ENCODE peak calls at places on chromosome 4, in four cellular contexts. H is IMR-90, C is A549, P is GM12878. R is an unnamed sample.

GRCh38 chr4:26746742-26747351 is 113.8 kb upstream of the STIM2 start:
- DNase-seq in P (peak; percentile 55), C (no peak), H (no peak), R (no peak)

GRCh38 chr4:107640157-107640556 is 79.9 kb downstream of the PAPSS1 start:
- DNase-seq in C (no peak), H (no peak), P (no peak), R (no peak)

GRCh38 chr4:6245246-6246169 is 24.1 kb upstream of the WFS1 start:
- DNase-seq in P (no peak), C (no peak), H (no peak), R (peak; percentile 79)

GRCh38 chr4:180967936-180968335 is 1275.3 kb upstream of the TENM3 start:
- DNase-seq in C (no peak), H (no peak), P (no peak), R (no peak)

GRCh38 chr4:26459054-26459755 is 31.1 kb downstream of the CCKAR start:
- DNase-seq in C (peak; percentile 59), P (peak; percentile 26), H (peak; percentile 86), R (peak; percentile 56)

GRCh38 chr4:113349400-113349799 is 299.9 kb downstream of the ANK2 start:
- DNase-seq in P (no peak), C (no peak), H (no peak), R (no peak)

GRCh38 chr4:42627887-42628646 is 28.8 kb downstream of the ATP8A1 start:
- DNase-seq in H (no peak), P (peak; percentile 97), C (peak; percentile 0), R (no peak)

GRCh38 chr4:123889376-123889945 is 492.9 kb downstream of the SPRY1 start:
- DNase-seq in P (no peak), C (no peak), H (no peak), R (peak; percentile 21)

GRCh38 chr4:142416711-142417275 is 429.3 kb downstream of the INPP4B start:
- DNase-seq in H (peak; percentile 42), C (no peak), P (no peak), R (no peak)

GRCh38 chr4:58776627-58777026 is 1666.4 kb upstream of the IGFBP7 start:
- DNase-seq in H (peak; percentile 90), C (peak; percentile 60), P (no peak), R (no peak)

GRCh38 chr4:7326693-7327340 is 107.9 kb downstream of the PSAPL1 start:
- DNase-seq in C (no peak), P (no peak), H (no peak), R (peak; percentile 57)

GRCh38 chr4:128386761-128387599 is 99.4 kb upstream of the PGRMC2 start:
- DNase-seq in C (peak; percentile 90), P (no peak), H (peak; percentile 97), R (peak; percentile 67)

GRCh38 chr4:40606239-40606767 is 23.4 kb downstream of the RBM47 start:
- DNase-seq in C (no peak), H (no peak), P (no peak), R (no peak)

GRCh38 chr4:40613456-40613855 is 16.2 kb downstream of the RBM47 start:
- DNase-seq in P (no peak), C (no peak), H (peak; percentile 79), R (no peak)

GRCh38 chr4:40607224-40607623 is 22.4 kb downstream of the RBM47 start:
- DNase-seq in P (no peak), H (peak; percentile 27), C (no peak), R (no peak)

GRCh38 chr4:40612831-40613230 is 16.8 kb downstream of the RBM47 start:
- DNase-seq in C (no peak), P (no peak), H (no peak), R (no peak)

GRCh38 chr4:40608628-40609027 is 21.0 kb downstream of the RBM47 start:
- DNase-seq in C (no peak), H (peak; percentile 44), P (no peak), R (no peak)
- TF ChIP-seq USF2 in C (no peak), H (no peak), P (no peak), R (no peak)

GRCh38 chr4:8639021-8639420 is 46.5 kb downstream of the CPZ start:
- DNase-seq in P (no peak), C (no peak), H (no peak), R (no peak)
- H3K27ac ChIP-seq in P (no peak overlapping the region), C (no peak overlapping the region), H (no peak overlapping the region), R (no peak overlapping the region)

DNA sequence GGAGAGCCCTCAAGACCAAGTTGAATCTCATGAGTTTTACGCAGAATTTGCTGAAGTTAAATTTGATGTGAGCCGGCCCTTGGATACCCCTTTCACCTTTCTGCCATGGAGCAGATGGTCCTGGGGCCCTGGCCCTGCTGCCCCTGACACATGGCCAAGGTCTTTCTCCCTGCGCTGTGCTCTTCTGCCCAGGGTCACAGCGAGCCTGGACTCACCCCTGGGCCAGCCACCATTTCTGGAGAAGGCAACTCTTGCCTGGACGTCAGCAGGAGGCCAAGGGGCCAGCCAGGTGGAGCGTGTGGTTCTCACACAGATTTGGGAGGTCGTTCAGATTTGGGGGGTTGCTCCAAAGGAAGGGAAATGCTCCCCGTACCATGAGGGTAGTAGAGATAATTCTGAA is 30.0 kb downstream of the PCGF3 start:
- DNase-seq in C (no peak), H (no peak), P (no peak), R (no peak)
- TF ChIP-seq USF2 in C (no peak), H (no peak), P (no peak), R (no peak)

GRCh38 chr4:169342159-169342865 is 71.6 kb upstream of the SH3RF1 start:
- DNase-seq in C (no peak), P (no peak), H (no peak), R (no peak)
- H3K27ac ChIP-seq in C (no peak overlapping the region), P (peak overlapping the region; percentile 24), H (no peak overlapping the region), R (no peak overlapping the region)

GRCh38 chr4:173169428-173170209 is 1.0 kb downstream of the GALNT7 start:
- DNase-seq in C (peak; percentile 65), P (no peak), H (peak; percentile 62), R (peak; percentile 91)
- TF ChIP-seq USF2 in C (no peak), P (no peak), H (no peak), R (no peak)

DNA sequence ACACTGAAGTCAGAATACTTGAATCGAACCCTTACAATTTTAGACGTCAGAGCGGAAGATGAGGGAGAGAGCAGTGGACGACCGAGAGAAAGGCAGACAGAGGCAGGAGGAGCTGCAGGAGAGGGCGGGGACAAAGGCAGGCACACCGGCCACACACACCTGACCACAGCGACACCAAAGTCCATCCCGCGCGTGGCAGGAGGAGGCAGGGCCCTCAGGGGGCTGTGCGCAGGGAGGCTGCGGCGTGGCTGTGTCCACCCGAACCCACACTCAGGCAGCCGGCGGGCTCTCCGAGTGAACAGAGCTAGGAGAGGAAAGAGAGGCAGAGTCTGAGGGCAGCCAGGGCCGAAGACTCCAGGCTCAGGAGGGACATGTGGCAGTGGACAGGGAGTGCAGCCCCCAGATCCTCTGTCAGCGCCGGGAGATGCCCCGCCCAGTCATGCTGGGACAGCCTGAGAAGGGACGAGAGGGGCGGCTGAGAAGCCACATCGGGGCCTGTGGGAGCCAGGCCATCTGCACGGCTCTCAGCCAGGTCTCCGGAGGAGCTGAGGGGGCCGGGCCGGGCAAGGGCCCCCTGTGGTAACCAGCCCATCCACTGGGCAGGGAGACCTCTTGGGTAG is 20.1 kb downstream of the GAK start:
- DNase-seq in P (no peak), H (no peak), C (no peak), R (no peak)
- H3K27ac ChIP-seq in P (no peak overlapping the region), H (no peak overlapping the region), C (no peak overlapping the region), R (no peak overlapping the region)

GRCh38 chr4:118756429-118756828 is 71.2 kb downstream of the METTL14 start:
- DNase-seq in P (no peak), H (no peak), C (no peak), R (no peak)

GRCh38 chr4:118754890-118755289 is 69.7 kb downstream of the METTL14 start:
- DNase-seq in P (no peak), C (no peak), H (no peak), R (no peak)

GRCh38 chr4:118756958-118757357 is 71.8 kb downstream of the METTL14 start:
- DNase-seq in C (no peak), P (no peak), H (no peak), R (no peak)

GRCh38 chr4:118753685-118754084 is 68.5 kb downstream of the METTL14 start:
- DNase-seq in P (no peak), H (no peak), C (no peak), R (no peak)

DNA sequence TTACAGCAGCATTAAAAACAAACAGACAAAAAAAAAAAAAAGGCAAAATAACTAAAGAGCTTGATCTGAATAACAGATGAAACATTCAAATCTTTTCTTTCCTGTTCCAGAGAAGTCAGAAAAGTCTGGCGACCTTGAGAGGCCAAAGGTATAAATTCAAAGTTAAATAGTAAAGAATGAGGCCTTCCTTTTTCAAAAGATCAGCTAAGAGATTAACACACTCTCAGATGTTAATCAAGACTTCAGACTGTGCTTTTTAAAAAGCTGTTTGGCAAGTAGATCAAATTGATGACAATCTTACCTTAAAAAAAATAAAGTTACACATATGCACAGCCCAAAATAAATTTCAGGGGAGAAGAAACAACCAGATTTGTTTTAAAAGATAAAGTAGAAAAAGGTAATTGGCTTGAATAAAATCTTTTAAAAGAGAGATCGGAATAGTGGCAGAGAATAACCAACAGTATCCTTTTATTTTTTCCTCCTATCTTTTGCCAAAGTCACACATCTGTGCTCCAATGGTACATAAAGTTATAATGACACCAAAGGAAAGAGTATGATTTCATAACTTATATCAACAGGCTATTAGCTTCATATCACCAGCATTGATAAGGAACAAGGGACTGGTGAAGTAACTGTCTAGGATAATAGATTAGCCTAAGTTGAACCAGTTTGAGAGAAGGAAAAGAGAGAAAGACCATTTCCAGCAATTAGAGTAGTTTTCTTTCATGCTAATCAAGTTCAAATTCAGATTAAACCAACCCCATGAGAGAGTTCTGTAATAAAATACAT is 70.4 kb downstream of the METTL14 start:
- DNase-seq in C (no peak), H (no peak), P (no peak), R (no peak)
- TF ChIP-seq USF2 in C (no peak), H (no peak), P (no peak), R (no peak)

GRCh38 chr4:40283968-40284367 is 51.2 kb upstream of the CHRNA9 start:
- DNase-seq in P (no peak), C (peak; percentile 70), H (no peak), R (no peak)
- H3K27ac ChIP-seq in P (no peak overlapping the region), C (peak overlapping the region; percentile 16), H (no peak overlapping the region), R (no peak overlapping the region)

GRCh38 chr4:37451646-37452045 is 207.1 kb downstream of the NWD2 start:
- DNase-seq in H (no peak), P (no peak), C (no peak), R (no peak)
- TF ChIP-seq USF2 in H (no peak), P (no peak), C (no peak), R (no peak)

GRCh38 chr4:100340534-100341364 is 150.5 kb upstream of the DDIT4L start:
- DNase-seq in P (no peak), H (peak; percentile 74), C (no peak), R (no peak)
- H3K27ac ChIP-seq in P (no peak overlapping the region), H (no peak overlapping the region), C (no peak overlapping the region), R (peak overlapping the region; percentile 58)

R was measured in SK-N-SH.